ENCODE peak calls at places on chromosomes 6 and 20, in five cellular contexts. O is epithelial cell of esophagus, I is lung, E is SJSA1, D is adipocyte. K is an unnamed sample.

GRCh38 chr6:56808871-56809359 is 146.0 kb upstream of the BEND6 start:
- DNase-seq in O (peak), I (no peak), E (no peak), D (peak), K (no peak)

GRCh38 chr6:146857180-146857959 is 258.6 kb downstream of the ADGB start:
- DNase-seq in O (peak), I (peak), E (peak), D (peak), K (peak)

GRCh38 chr6:16322666-16323312 is 84.4 kb downstream of the GMPR start:
- DNase-seq in O (peak), I (peak), E (peak), D (peak), K (peak)

GRCh38 chr6:169884158-169884557 is 132.7 kb downstream of the ERMARD start:
- DNase-seq in O (no peak), I (no peak), E (no peak), D (no peak), K (no peak)

GRCh38 chr6:41589223-41589622 is 43.0 kb downstream of the FOXP4 start:
- DNase-seq in O (no peak), I (no peak), E (no peak), D (no peak), K (no peak)

GRCh38 chr20:19815553-19815991 is 57.5 kb downstream of the RIN2 start:
- DNase-seq in O (peak), I (no peak), E (peak), D (peak), K (peak)

GRCh38 chr6:42162384-42162783 is 10.8 kb upstream of the GUCA1A start:
- DNase-seq in O (no peak), I (no peak), E (no peak), D (no peak), K (no peak)

GRCh38 chr20:34791289-34792020 is 34.0 kb downstream of the NCOA6 start:
- DNase-seq in O (no peak), I (no peak), E (no peak), D (peak), K (peak)

GRCh38 chr20:63967330-63968135 is 2.2 kb downstream of the ZNF512B start:
- DNase-seq in O (no peak), I (no peak), E (no peak), D (no peak), K (no peak)

GRCh38 chr6:137661601-137662000 is 167.4 kb upstream of the OLIG3 start:
- DNase-seq in O (peak), I (no peak), E (no peak), D (peak), K (no peak)

GRCh38 chr6:157768304-157768703 is 54.7 kb upstream of the SNX9 start:
- DNase-seq in O (no peak), I (no peak), E (no peak), D (no peak), K (no peak)

GRCh38 chr6:81863123-81863522 is 110.6 kb upstream of the TENT5A start:
- DNase-seq in O (no peak), I (no peak), E (no peak), D (no peak), K (no peak)

GRCh38 chr6:144583614-144583954 is 298.4 kb downstream of the UTRN start:
- DNase-seq in O (peak), I (no peak), E (no peak), D (no peak), K (no peak)

GRCh38 chr6:46735720-46736031 is 501 bp upstream of the PLA2G7 start:
- DNase-seq in O (no peak), I (no peak), E (no peak), D (no peak), K (no peak)

GRCh38 chr6:154319231-154319858 is 37.3 kb downstream of the IPCEF1 start:
- DNase-seq in O (no peak), I (no peak), E (no peak), D (peak), K (peak)

GRCh38 chr6:36101691-36102090 is 28.6 kb upstream of the MAPK13 start:
- DNase-seq in O (no peak), I (no peak), E (no peak), D (no peak), K (no peak)

GRCh38 chr20:62087227-62087626 is 21.5 kb upstream of the TAF4 start:
- DNase-seq in O (no peak), I (no peak), E (no peak), D (no peak), K (no peak)

GRCh38 chr20:4150095-4150492 is 134.7 kb upstream of the RNF24 start:
- DNase-seq in O (peak), I (no peak), E (no peak), D (peak), K (no peak)

GRCh38 chr20:63782051-63782471 is 42.5 kb downstream of the SLC2A4RG start:
- DNase-seq in O (no peak), I (no peak), E (no peak), D (no peak), K (no peak)

GRCh38 chr6:148423601-148424270 is 81.1 kb downstream of the SASH1 start:
- DNase-seq in O (no peak), I (no peak), E (no peak), D (no peak), K (no peak)

GRCh38 chr6:148425443-148425842 is 82.8 kb downstream of the SASH1 start:
- DNase-seq in O (no peak), I (no peak), E (no peak), D (no peak), K (no peak)

GRCh38 chr6:148423133-148423532 is 80.5 kb downstream of the SASH1 start:
- DNase-seq in O (no peak), I (no peak), E (no peak), D (no peak), K (no peak)

GRCh38 chr6:148419430-148419829 is 76.8 kb downstream of the SASH1 start:
- DNase-seq in O (no peak), I (no peak), E (no peak), D (no peak), K (no peak)

GRCh38 chr6:148422085-148422484 is 79.4 kb downstream of the SASH1 start:
- DNase-seq in O (no peak), I (no peak), E (no peak), D (no peak), K (no peak)
- H3K4me3 ChIP-seq in O (no peak), I (no peak), E (no peak), D (no peak), K (no peak)

GRCh38 chr20:41004561-41005360 is 23.9 kb upstream of the TOP1 start:
- DNase-seq in O (peak), I (no peak), E (no peak), D (no peak), K (no peak)
- H3K4me3 ChIP-seq in O (no peak), I (peak), E (peak), D (no peak), K (peak)

GRCh38 chr6:145623231-145623630 is 112.1 kb downstream of the EPM2A start:
- DNase-seq in O (no peak), I (no peak), E (no peak), D (no peak), K (no peak)

GRCh38 chr6:145627451-145627850 is 107.9 kb downstream of the EPM2A start:
- DNase-seq in O (no peak), I (no peak), E (no peak), D (no peak), K (no peak)

GRCh38 chr6:145626857-145627256 is 108.5 kb downstream of the EPM2A start:
- DNase-seq in O (no peak), I (no peak), E (no peak), D (no peak), K (peak)

DNA sequence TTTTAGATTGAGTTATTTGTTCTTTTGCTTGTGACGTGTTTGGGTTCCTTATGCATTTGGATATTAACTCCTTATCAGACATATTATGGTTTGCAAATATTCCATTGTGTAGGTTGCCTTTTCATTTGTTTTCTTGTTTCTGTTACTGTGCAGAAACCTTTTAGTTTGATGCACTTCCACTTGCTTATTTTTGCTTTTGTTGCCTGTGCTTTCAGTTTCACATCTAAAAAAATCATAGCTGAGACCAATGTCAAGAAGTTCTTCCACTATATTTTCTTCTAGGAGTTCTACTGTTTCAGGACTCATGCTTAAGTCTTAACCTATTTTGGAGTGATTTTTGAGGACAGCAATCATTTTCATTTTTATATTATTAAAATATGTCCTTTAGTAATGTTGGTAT is 113.5 kb downstream of the EPM2A start:
- DNase-seq in O (no peak), I (no peak), E (no peak), D (no peak), K (no peak)
- H3K4me3 ChIP-seq in O (no peak), I (no peak), E (no peak), D (no peak), K (no peak)

GRCh38 chr6:707576-708236 is 14.8 kb upstream of the EXOC2 start:
- DNase-seq in O (no peak), I (no peak), E (peak), D (no peak), K (no peak)
- H3K4me3 ChIP-seq in O (no peak), I (no peak), E (peak), D (no peak), K (no peak)

DNA sequence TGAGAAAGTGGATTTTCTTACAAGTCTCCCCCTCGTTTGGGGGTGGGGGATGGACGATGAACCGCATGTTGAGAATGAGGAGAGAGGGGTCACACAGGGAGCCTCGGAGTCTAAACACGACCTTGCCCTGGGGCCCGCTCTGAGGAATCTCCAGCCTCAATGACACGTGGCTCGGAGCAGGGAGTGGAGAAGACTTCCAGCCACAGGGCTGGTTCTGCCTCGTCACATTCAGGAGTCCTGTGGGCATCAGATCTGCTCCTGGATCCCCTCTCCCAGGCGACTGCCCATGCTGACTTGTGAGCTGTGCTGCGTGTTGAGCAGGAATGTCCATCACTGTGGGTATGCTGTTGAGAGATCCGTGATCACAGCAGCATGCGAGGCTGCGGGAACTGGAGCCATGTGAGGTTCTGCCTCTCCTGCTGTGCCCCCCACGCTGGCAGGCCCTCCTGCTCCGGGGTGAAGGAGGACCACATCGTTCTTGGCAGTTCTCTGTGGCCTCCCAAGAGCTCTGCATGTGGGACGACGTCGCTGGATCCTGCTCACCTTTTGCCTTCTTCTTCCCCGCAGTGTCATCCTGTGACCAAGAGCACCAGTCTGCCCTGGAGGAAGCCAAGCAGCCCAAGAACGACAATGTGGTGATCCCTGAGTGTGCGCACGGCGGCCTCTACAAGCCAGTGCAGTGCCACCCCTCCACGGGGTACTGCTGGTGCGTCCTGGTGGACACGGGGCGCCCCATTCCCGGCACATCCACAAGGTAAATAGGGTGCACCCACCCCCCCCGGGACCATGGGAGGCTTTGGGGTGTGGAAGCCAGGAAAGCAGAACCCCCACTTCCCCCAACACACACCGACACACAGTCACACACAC is 157.5 kb downstream of the SMOC2 start:
- DNase-seq in O (no peak), I (no peak), E (no peak), D (no peak), K (no peak)
- H3K4me3 ChIP-seq in O (no peak), I (no peak), E (no peak), D (no peak), K (no peak)

GRCh38 chr6:106799008-106799952 is 169.9 kb downstream of the QRSL1 start:
- DNase-seq in O (peak), I (no peak), E (peak), D (peak), K (peak)
- H3K4me3 ChIP-seq in O (no peak), I (no peak), E (no peak), D (no peak), K (no peak)

GRCh38 chr20:36216314-36217025 is 19.8 kb upstream of the AAR2 start:
- DNase-seq in O (no peak), I (no peak), E (no peak), D (no peak), K (no peak)
- H3K4me3 ChIP-seq in O (no peak), I (no peak), E (no peak), D (no peak), K (no peak)

GRCh38 chr20:50151034-50151743 is 2.3 kb downstream of the PEDS1 start:
- DNase-seq in O (peak), I (peak), E (no peak), D (peak), K (no peak)
- H3K4me3 ChIP-seq in O (peak), I (no peak), E (no peak), D (peak), K (peak)

DNA sequence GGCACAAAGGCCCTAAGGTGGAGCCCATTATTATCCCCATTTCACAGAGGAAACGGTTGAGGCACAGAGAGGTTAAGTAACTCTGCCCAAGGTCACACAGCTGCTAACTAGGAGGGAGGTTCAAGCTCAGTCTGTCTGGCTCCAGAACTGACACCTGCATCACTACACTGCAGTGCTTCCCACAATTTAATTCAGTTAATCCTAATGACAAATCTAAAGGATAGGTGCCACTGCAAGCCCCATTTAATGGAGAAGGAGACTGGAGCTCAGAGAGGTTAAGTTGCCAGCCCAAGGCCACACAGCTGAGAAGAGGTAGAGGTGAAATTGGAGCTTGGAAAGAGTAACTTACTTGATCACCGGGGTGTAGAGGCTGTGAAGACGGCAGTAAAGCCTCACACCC is 148.8 kb downstream of the PREX1 start:
- DNase-seq in O (no peak), I (no peak), E (no peak), D (no peak), K (no peak)
- H3K4me3 ChIP-seq in O (no peak), I (no peak), E (no peak), D (no peak), K (no peak)

K was measured in AG04450.